ENCODE peak calls at places on chromosome 3, in eight cellular contexts. H is adrenal gland; W is amniotic stem cell; J is stimulated activated CD8-positive, alpha-beta memory T cell treated with anti-CD3 and anti-CD28 coated beads, Interleukin-15, amount 100 ng/mL, for 24 hours; U is tibial artery; Q is RPMI8226; L is NCI-H2081 treated with DMSO at 0.1 percent for 48 hours; V is activated effector memory CD4-positive, alpha-beta T cell treated with Interleukin-2 at 50 U/mL for 16 hours. F is an unnamed sample.

GRCh38 chr3:129556890-129557736 is 14.1 kb downstream of the H1-8 start:
- DNase-seq in H (no peak), W (no peak), J (no peak), U (peak; percentile 92), Q (no peak), L (no peak), V (no peak), F (peak; percentile 83)

GRCh38 chr3:166446986-166447385 is 609.8 kb upstream of the BCHE start:
- DNase-seq in H (no peak), W (no peak), J (no peak), U (no peak), Q (no peak), L (no peak), V (no peak), F (no peak)

GRCh38 chr3:87307805-87308204 is 31.4 kb upstream of the POU1F1 start:
- DNase-seq in H (no peak), W (no peak), J (no peak), U (no peak), Q (no peak), L (no peak), V (no peak), F (no peak)

GRCh38 chr3:54443572-54444161 is 321.3 kb downstream of the CACNA2D3 start:
- DNase-seq in H (no peak), W (no peak), J (no peak), U (no peak), Q (no peak), L (no peak), V (no peak), F (no peak)

GRCh38 chr3:45968706-45969105 is 25.4 kb downstream of the CXCR6 start:
- DNase-seq in H (no peak), W (peak; percentile 38), J (no peak), U (no peak), Q (no peak), L (no peak), V (no peak), F (no peak)

GRCh38 chr3:181358555-181358954 is 353.2 kb upstream of the SOX2 start:
- DNase-seq in H (no peak), W (no peak), J (no peak), U (no peak), Q (no peak), L (no peak), V (no peak), F (no peak)

GRCh38 chr3:67957268-67957667 is 302.9 kb upstream of the SUCLG2 start:
- DNase-seq in H (no peak), W (no peak), J (no peak), U (no peak), Q (no peak), L (no peak), V (no peak), F (no peak)

GRCh38 chr3:56110886-56111285 is 357.4 kb downstream of the ERC2 start:
- DNase-seq in H (no peak), W (no peak), J (no peak), U (no peak), Q (no peak), L (no peak), V (no peak), F (no peak)

GRCh38 chr3:27326211-27326948 is 42.8 kb downstream of the NEK10 start:
- DNase-seq in H (peak; percentile 27), W (peak; percentile 76), J (no peak), U (no peak), Q (no peak), L (no peak), V (no peak), F (no peak)

GRCh38 chr3:60998855-60999254 is 252.4 kb downstream of the FHIT start:
- DNase-seq in H (no peak), W (no peak), J (no peak), U (no peak), Q (no peak), L (no peak), V (no peak), F (no peak)

GRCh38 chr3:15299036-15299435 is 33.4 kb downstream of the SH3BP5 start:
- DNase-seq in H (peak; percentile 91), W (no peak), J (no peak), U (peak; percentile 91), Q (no peak), L (no peak), V (no peak), F (no peak)

GRCh38 chr3:66553714-66554113 is 52.9 kb upstream of the LRIG1 start:
- DNase-seq in H (no peak), W (no peak), J (no peak), U (no peak), Q (no peak), L (no peak), V (no peak), F (no peak)

GRCh38 chr3:151256761-151257160 is 21.6 kb downstream of the P2RY14 start:
- DNase-seq in H (no peak), W (no peak), J (no peak), U (no peak), Q (no peak), L (no peak), V (no peak), F (no peak)

GRCh38 chr3:112043621-112044201 is 9.2 kb downstream of the TMPRSS7 start:
- DNase-seq in H (peak; percentile 68), W (peak; percentile 68), J (no peak), U (no peak), Q (peak; percentile 62), L (peak; percentile 53), V (peak; percentile 3), F (no peak)

GRCh38 chr3:16841906-16842709 is 42.6 kb upstream of the PLCL2 start:
- DNase-seq in H (peak; percentile 33), W (no peak), J (peak; percentile 26), U (no peak), Q (peak; percentile 89), L (no peak), V (peak; percentile 73), F (peak; percentile 77)

GRCh38 chr3:112472676-112473075 is 26.6 kb downstream of the BTLA start:
- DNase-seq in H (no peak), W (no peak), J (no peak), U (no peak), Q (no peak), L (no peak), V (no peak), F (no peak)

GRCh38 chr3:32334675-32335074 is 57.0 kb upstream of the CMTM7 start:
- DNase-seq in H (no peak), W (no peak), J (no peak), U (no peak), Q (peak; percentile 43), L (no peak), V (peak; percentile 55), F (no peak)

GRCh38 chr3:78737988-78738387 is 1029.8 kb downstream of the ROBO1 start:
- DNase-seq in H (peak; percentile 31), W (no peak), J (no peak), U (no peak), Q (no peak), L (no peak), V (no peak), F (no peak)

GRCh38 chr3:52493232-52494017 is 1.7 kb upstream of the STAB1 start:
- DNase-seq in H (no peak), W (no peak), J (no peak), U (no peak), Q (no peak), L (no peak), V (no peak), F (no peak)

GRCh38 chr3:41202834-41203345 is 3.6 kb downstream of the CTNNB1 start:
- DNase-seq in H (no peak), W (no peak), J (no peak), U (no peak), Q (no peak), L (no peak), V (no peak), F (no peak)

GRCh38 chr3:171286580-171287249 is 173.5 kb downstream of the TNIK start:
- DNase-seq in H (no peak), W (no peak), J (no peak), U (no peak), Q (no peak), L (no peak), V (no peak), F (no peak)

GRCh38 chr3:52879090-52879489 is 18.3 kb downstream of the STIMATE start:
- DNase-seq in H (no peak), W (no peak), J (no peak), U (no peak), Q (no peak), L (no peak), V (no peak), F (no peak)

F was measured in aorta.